ENCODE peak calls at places on chromosomes 2 and 18, in nine cellular contexts. C is activated CD8-positive, alpha-beta memory T cell treated with anti-CD3 and anti-CD28 coated beads for 1 hour; J is activated naive CD4-positive, alpha-beta T cell; U is K562; V is retina; Y is foreskin fibroblast; O is T-helper 2 cell treated with Interferon-gamma antibody and Interleukin-4, amounts not matched to agents 5 μg/mL and 100 μg/mL, for 36 hours; Q is SK-MEL-5; I is SK-N-DZ. E is an unnamed sample.

GRCh38 chr18:8856769-8857393 is 151.5 kb downstream of the MTCL1 start:
- DNase-seq in Q (no peak), Y (no peak), J (no peak), V (no peak), I (no peak), C (no peak), O (no peak), U (peak), E (no peak)

GRCh38 chr2:224958873-224959272 is 83.4 kb downstream of the DOCK10 start:
- DNase-seq in V (no peak), O (no peak), J (no peak), I (no peak), C (no peak), Q (peak), Y (peak), U (no peak), E (no peak)

GRCh38 chr2:231099918-231100317 is 24.9 kb downstream of the HTR2B start:
- DNase-seq in Q (no peak), I (no peak), Y (no peak), J (no peak), O (no peak), V (no peak), C (no peak), U (no peak), E (no peak)

GRCh38 chr2:160584972-160585494 is 91.4 kb upstream of the RBMS1 start:
- DNase-seq in Q (no peak), C (no peak), Y (peak), J (no peak), I (no peak), O (no peak), U (no peak), V (no peak), E (no peak)

GRCh38 chr2:222318712-222319575 is 20.1 kb upstream of the PAX3 start:
- DNase-seq in Q (peak), Y (peak), J (no peak), O (peak), U (no peak), C (no peak), V (peak), I (peak), E (peak)

GRCh38 chr18:34493566-34494358 is 216.3 kb upstream of the DTNA start:
- DNase-seq in J (no peak), O (peak), Q (no peak), U (no peak), C (no peak), V (peak), I (peak), Y (peak), E (peak)

GRCh38 chr2:160261731-160262130 is 61.7 kb upstream of the ITGB6 start:
- DNase-seq in Q (no peak), O (no peak), J (no peak), C (no peak), Y (peak), U (no peak), V (no peak), I (no peak), E (no peak)

GRCh38 chr2:167729911-167730310 is 517.5 kb downstream of the STK39 start:
- DNase-seq in Q (peak), I (no peak), J (no peak), Y (no peak), V (no peak), U (no peak), C (no peak), O (no peak), E (peak)

GRCh38 chr2:208350610-208351009 is 56.0 kb upstream of the PTH2R start:
- DNase-seq in Y (peak), C (no peak), I (no peak), O (no peak), U (no peak), Q (no peak), J (no peak), V (no peak), E (no peak)

GRCh38 chr18:42196651-42197050 is 241.6 kb downstream of the PIK3C3 start:
- DNase-seq in C (no peak), J (no peak), Q (peak), I (no peak), V (no peak), Y (no peak), U (no peak), O (no peak), E (no peak)

GRCh38 chr2:239322414-239323086 is 78.3 kb downstream of the HDAC4 start:
- DNase-seq in J (no peak), Q (no peak), Y (peak), U (no peak), I (no peak), O (peak), V (no peak), C (peak), E (no peak)

GRCh38 chr2:151802315-151802714 is 25.9 kb downstream of the ARL5A start:
- DNase-seq in O (no peak), Y (no peak), U (no peak), V (no peak), C (no peak), Q (no peak), I (no peak), J (no peak), E (no peak)

E was measured in NCI-H345.